ENCODE peak calls at places on chromosomes 6 and 20, in seven cellular contexts. N, K, Z, M, F, H and T are unnamed samples.

GRCh38 chr6:31680841-31681671 is at the start of gene LY6G5C:
- DNase-seq in N (peak; percentile 83), K (peak; percentile 87), Z (peak; percentile 93), M (peak; percentile 96), F (peak; percentile 79), H (peak; percentile 82), T (peak; percentile 88)

GRCh38 chr6:47372318-47372717 is 62.6 kb upstream of the TNFRSF21 start:
- DNase-seq in N (no peak), K (no peak), Z (no peak), M (no peak), F (no peak), H (no peak), T (no peak)

GRCh38 chr20:57708694-57709673 is 831 bp downstream of the PMEPA1 start:
- DNase-seq in N (no peak), K (no peak), Z (peak; percentile 84), M (no peak), F (no peak), H (no peak), T (no peak)

GRCh38 chr6:56477241-56477640 is 165.4 kb downstream of the DST start:
- DNase-seq in N (no peak), K (no peak), Z (no peak), M (no peak), F (no peak), H (no peak), T (no peak)

GRCh38 chr6:52337633-52338290 is 24.2 kb upstream of the PAQR8 start:
- DNase-seq in N (no peak), K (no peak), Z (no peak), M (no peak), F (no peak), H (no peak), T (no peak)

GRCh38 chr6:41584668-41585205 is 38.6 kb downstream of the FOXP4 start:
- DNase-seq in N (peak; percentile 71), K (peak; percentile 77), Z (no peak), M (no peak), F (peak; percentile 61), H (no peak), T (peak; percentile 33)

GRCh38 chr6:25535302-25536225 is 116.5 kb upstream of the SCGN start:
- DNase-seq in N (no peak), K (no peak), Z (no peak), M (no peak), F (no peak), H (no peak), T (no peak)

GRCh38 chr6:7087491-7087979 is 20.2 kb upstream of the RREB1 start:
- DNase-seq in N (no peak), K (no peak), Z (no peak), M (no peak), F (no peak), H (no peak), T (no peak)

DNA sequence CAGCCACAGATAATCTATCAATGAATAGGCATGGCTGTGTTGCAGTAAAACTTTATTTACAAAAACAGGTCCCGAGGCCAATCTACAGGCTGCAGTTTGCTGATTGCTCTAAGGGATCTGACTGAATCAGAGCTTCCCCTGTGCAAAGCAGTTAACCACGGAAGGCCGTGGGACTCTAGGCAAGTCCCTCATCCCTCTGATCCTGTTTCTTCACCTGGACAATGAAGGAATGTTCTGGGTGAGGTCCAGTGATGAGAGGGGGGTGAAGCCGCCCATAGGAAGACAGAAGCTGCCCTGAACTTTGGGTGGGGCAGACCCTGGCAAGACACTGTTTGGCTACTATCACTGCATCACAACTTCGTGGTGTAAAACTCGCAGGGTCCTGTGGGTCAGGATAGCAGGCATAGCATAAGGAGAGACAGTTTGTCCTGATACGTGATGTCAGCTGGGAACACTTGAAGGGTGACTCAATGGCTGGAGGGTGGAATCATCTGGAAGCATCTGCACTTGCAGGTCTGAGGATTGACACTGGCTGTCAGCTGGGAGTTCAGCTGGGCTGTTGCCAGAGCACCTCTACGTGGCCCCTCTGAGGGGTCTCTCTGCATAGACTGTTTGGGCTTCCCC is 33.3 kb upstream of the TGM2 start:
- DNase-seq in N (no peak), K (no peak), Z (peak; percentile 41), M (no peak), F (no peak), H (no peak), T (no peak)
- H3K27ac ChIP-seq in N (no peak overlapping the region), K (no peak overlapping the region), Z (no peak overlapping the region), M (peak overlapping the region; percentile 53), F (no peak overlapping the region), H (no peak overlapping the region), T (no peak overlapping the region)

GRCh38 chr20:56412473-56412790 is 372 bp downstream of the CASS4 start:
- DNase-seq in N (no peak), K (no peak), Z (no peak), M (no peak), F (no peak), H (no peak), T (no peak)

GRCh38 chr20:56411759-56412472 is at the start of gene CASS4:
- DNase-seq in N (no peak), K (no peak), Z (no peak), M (peak; percentile 93), F (no peak), H (no peak), T (peak; percentile 57)

GRCh38 chr20:56414842-56415765 is 3.0 kb downstream of the CASS4 start:
- DNase-seq in N (no peak), K (no peak), Z (no peak), M (peak; percentile 87), F (no peak), H (no peak), T (no peak)

GRCh38 chr20:56409946-56410345 is 2.1 kb upstream of the CASS4 start:
- DNase-seq in N (no peak), K (no peak), Z (no peak), M (peak; percentile 54), F (no peak), H (no peak), T (no peak)

GRCh38 chr20:56412949-56413348 is 889 bp downstream of the CASS4 start:
- DNase-seq in N (no peak), K (no peak), Z (no peak), M (no peak), F (no peak), H (no peak), T (no peak)
- H3K4me1 ChIP-seq in N (no peaks in the 10 kb centered on the region), K (peaks cover 21% of the 10 kb centered on the region), Z (no peaks in the 10 kb centered on the region), M (peaks cover 19% of the 10 kb centered on the region), F (no peaks in the 10 kb centered on the region), H (no peaks in the 10 kb centered on the region), T (peaks cover 18% of the 10 kb centered on the region)

DNA sequence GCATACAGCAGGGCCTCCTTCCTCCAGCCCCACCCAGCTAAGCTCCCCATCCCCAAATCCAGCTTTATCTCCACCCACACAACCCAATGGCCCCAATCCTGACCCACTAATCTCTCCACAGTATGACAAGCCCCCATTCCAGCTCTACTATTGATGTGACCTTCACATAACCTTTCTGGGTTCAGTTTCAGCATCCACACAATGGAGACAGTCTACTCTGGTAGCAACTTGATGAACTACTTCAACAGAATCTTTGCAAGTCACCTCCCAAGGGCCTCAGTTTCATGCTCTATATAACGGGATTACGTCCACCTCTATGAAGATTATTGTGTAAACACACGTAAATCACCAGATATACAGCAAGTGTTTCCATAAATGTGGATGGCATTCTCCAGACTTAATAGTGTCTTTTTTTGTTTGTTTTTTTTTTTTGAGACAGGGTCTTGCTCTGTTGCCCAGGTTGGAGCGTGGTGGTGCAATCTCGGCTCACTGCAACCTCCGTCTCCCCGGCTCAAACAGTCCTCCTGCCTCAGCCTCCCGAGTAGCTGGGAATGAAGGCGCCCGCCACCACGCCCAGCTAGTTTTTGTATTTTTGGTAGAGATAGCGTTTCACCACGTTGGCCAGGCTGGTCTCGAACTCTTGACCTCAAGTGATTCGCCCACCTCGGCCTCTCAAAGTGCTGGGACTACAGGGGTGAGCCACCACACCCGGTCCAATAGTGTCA is 1.4 kb downstream of the AHCY start:
- DNase-seq in N (no peak), K (no peak), Z (no peak), M (no peak), F (no peak), H (no peak), T (no peak)
- H3K27ac ChIP-seq in N (peak overlapping the region; percentile 98), K (no peak overlapping the region), Z (no peak overlapping the region), M (no peak overlapping the region), F (no peak overlapping the region), H (peak overlapping the region; percentile 81), T (no peak overlapping the region)

DNA sequence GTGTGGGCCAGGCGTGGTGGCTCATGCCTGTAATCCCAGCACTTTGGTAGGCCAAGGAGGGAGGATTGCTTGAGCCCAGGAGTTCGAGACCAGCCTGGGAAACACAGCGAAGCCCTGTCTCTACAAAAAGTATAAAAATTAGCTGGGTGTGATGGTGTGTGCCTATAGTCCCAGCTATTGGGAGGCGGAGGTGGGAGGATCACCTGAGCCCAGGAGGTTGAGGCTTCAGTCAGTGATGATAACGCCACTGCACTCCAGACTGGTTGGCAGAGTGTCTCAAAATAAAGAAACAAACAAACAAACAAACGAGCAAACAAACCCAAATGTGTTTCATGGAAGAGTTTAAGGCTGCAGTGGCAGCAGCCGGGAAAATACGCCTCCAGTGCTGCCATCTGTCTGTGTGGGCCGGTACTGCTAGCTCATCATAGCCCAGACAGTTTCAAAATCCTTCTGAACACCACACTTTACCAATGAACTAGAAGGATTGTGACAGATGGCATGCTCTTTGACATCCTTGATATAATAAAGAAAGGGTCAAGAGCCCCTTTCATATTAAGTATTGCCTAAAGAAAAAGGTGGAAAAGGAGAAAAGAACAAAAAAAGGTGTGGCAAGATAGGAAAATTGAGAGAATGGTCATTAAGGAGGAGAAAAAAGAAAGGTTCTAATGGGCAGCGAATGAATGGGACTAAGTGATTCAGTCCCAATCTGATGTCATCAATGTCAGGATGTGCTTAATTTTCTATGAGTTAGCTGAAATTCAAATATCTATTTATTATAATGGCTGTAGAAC is 298.6 kb downstream of the SYNE1 start:
- DNase-seq in N (no peak), K (peak; percentile 55), Z (peak; percentile 82), M (peak; percentile 36), F (peak; percentile 22), H (no peak), T (no peak)
- H3K4me1 ChIP-seq in N (no peaks in the 10 kb centered on the region), K (no peaks in the 10 kb centered on the region), Z (no peaks in the 10 kb centered on the region), M (no peaks in the 10 kb centered on the region), F (no peaks in the 10 kb centered on the region), H (peaks cover 5% of the 10 kb centered on the region), T (no peaks in the 10 kb centered on the region)

DNA sequence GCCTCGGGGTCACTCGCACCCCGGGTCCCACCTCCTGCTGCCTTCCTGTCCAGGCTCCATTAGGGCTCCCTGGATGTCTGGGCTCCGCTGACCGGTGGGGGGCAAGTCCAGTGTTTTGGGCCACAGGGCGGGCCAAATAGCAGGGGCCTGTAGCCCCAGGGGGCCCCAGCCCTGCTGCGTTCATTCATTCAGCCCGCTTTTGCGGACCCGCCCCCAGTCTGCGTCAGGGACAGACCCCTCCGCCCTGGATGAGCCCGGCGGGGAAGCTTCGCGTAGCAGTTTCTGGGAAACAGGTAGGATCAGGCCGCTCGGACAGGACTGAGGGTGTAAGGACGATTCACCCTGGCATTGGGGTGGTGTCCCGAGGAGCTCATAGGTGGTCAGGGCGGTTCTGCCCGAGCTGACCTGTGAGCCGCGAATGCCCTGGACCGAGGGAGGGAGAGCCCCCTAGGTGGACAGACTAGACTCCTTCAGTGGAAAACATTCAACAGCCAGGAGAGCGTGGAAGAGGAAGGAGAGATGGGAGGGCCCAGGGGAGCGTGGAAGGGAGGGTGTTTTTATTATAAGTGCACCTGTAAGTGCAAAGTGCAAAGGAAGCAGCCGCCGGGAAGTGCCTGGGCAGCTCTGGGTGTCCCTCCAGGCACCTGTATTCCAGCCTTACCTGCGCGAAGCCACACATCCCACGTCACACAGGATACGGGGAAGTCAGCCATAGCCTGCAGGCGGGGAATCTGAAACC is 619 bp downstream of the ENTPD6 start:
- DNase-seq in N (peak; percentile 56), K (peak; percentile 62), Z (peak; percentile 84), M (no peak), F (peak; percentile 44), H (peak; percentile 68), T (no peak)
- H3K27ac ChIP-seq in N (peak overlapping the region; percentile 87), K (peak overlapping the region; percentile 88), Z (no peak overlapping the region), M (peak overlapping the region; percentile 74), F (no peak overlapping the region), H (peak overlapping the region; percentile 54), T (peak overlapping the region; percentile 87)